ENCODE peak calls at places on chromosomes 6 and 20, in nine cellular contexts. One of them, this sample, is unnamed.
A peak's percentile ranks its signal among the peaks of the same experiment; 100 is the strongest.

GRCh38 chr20:58043122-58043865 is 185.2 kb downstream of the ANKRD60 start:
- DNase-seq in psoas muscle: no peak
- DNase-seq in sciatic nerve: no peak
- DNase-seq in brain microvascular endothelial cell: no peak
- DNase-seq in GM12892: no peak
- DNase-seq in ecto neural progenitor cell: peak; percentile 21
- DNase-seq in stimulated activated CD8-positive, alpha-beta memory T cell treated with anti-CD3 and anti-CD28 coated beads, Interleukin-12 subunit alpha, Interleukin-12 subunit beta, amount 100 ng/mL, for 1 hour: no peak
- DNase-seq in LoVo: no peak
- DNase-seq in Peyer's patch: no peak
- DNase-seq in this sample: peak; percentile 76

GRCh38 chr20:50129662-50130345 is 16.9 kb upstream of the UBE2V1 start:
- DNase-seq in psoas muscle: no peak
- DNase-seq in sciatic nerve: no peak
- DNase-seq in brain microvascular endothelial cell: no peak
- DNase-seq in GM12892: no peak
- DNase-seq in ecto neural progenitor cell: no peak
- DNase-seq in stimulated activated CD8-positive, alpha-beta memory T cell treated with anti-CD3 and anti-CD28 coated beads, Interleukin-12 subunit alpha, Interleukin-12 subunit beta, amount 100 ng/mL, for 1 hour: no peak
- DNase-seq in LoVo: no peak
- DNase-seq in Peyer's patch: no peak
- DNase-seq in this sample: no peak

GRCh38 chr6:85404497-85405174 is 45.2 kb upstream of the NT5E start:
- DNase-seq in psoas muscle: no peak
- DNase-seq in sciatic nerve: no peak
- DNase-seq in brain microvascular endothelial cell: peak; percentile 90
- DNase-seq in GM12892: no peak
- DNase-seq in ecto neural progenitor cell: no peak
- DNase-seq in stimulated activated CD8-positive, alpha-beta memory T cell treated with anti-CD3 and anti-CD28 coated beads, Interleukin-12 subunit alpha, Interleukin-12 subunit beta, amount 100 ng/mL, for 1 hour: no peak
- DNase-seq in LoVo: peak; percentile 75
- DNase-seq in Peyer's patch: no peak
- DNase-seq in this sample: no peak

GRCh38 chr20:20536240-20536933 is 168.5 kb downstream of the INSM1 start:
- DNase-seq in psoas muscle: no peak
- DNase-seq in sciatic nerve: no peak
- DNase-seq in brain microvascular endothelial cell: no peak
- DNase-seq in GM12892: no peak
- DNase-seq in ecto neural progenitor cell: no peak
- DNase-seq in stimulated activated CD8-positive, alpha-beta memory T cell treated with anti-CD3 and anti-CD28 coated beads, Interleukin-12 subunit alpha, Interleukin-12 subunit beta, amount 100 ng/mL, for 1 hour: no peak
- DNase-seq in LoVo: no peak
- DNase-seq in Peyer's patch: no peak
- DNase-seq in this sample: no peak

GRCh38 chr6:2764610-2765165 is 505 bp upstream of the WRNIP1 start:
- DNase-seq in psoas muscle: peak; percentile 40
- DNase-seq in sciatic nerve: peak; percentile 72
- DNase-seq in brain microvascular endothelial cell: peak; percentile 69
- DNase-seq in GM12892: peak; percentile 24
- DNase-seq in ecto neural progenitor cell: no peak
- DNase-seq in stimulated activated CD8-positive, alpha-beta memory T cell treated with anti-CD3 and anti-CD28 coated beads, Interleukin-12 subunit alpha, Interleukin-12 subunit beta, amount 100 ng/mL, for 1 hour: peak; percentile 50
- DNase-seq in LoVo: peak; percentile 55
- DNase-seq in Peyer's patch: peak; percentile 76
- DNase-seq in this sample: no peak

GRCh38 chr6:3340358-3340798 is 81.6 kb downstream of the PSMG4 start:
- DNase-seq in psoas muscle: no peak
- DNase-seq in sciatic nerve: no peak
- DNase-seq in brain microvascular endothelial cell: no peak
- DNase-seq in GM12892: no peak
- DNase-seq in ecto neural progenitor cell: no peak
- DNase-seq in stimulated activated CD8-positive, alpha-beta memory T cell treated with anti-CD3 and anti-CD28 coated beads, Interleukin-12 subunit alpha, Interleukin-12 subunit beta, amount 100 ng/mL, for 1 hour: no peak
- DNase-seq in LoVo: no peak
- DNase-seq in Peyer's patch: no peak
- DNase-seq in this sample: no peak

GRCh38 chr6:155436981-155437749 is 18.5 kb downstream of the NOX3 start:
- DNase-seq in psoas muscle: no peak
- DNase-seq in sciatic nerve: no peak
- DNase-seq in brain microvascular endothelial cell: peak; percentile 71
- DNase-seq in GM12892: no peak
- DNase-seq in ecto neural progenitor cell: no peak
- DNase-seq in stimulated activated CD8-positive, alpha-beta memory T cell treated with anti-CD3 and anti-CD28 coated beads, Interleukin-12 subunit alpha, Interleukin-12 subunit beta, amount 100 ng/mL, for 1 hour: no peak
- DNase-seq in LoVo: no peak
- DNase-seq in Peyer's patch: no peak
- DNase-seq in this sample: no peak

GRCh38 chr6:160428818-160429744 is 80.9 kb downstream of the SLC22A3 start:
- DNase-seq in psoas muscle: no peak
- DNase-seq in sciatic nerve: no peak
- DNase-seq in brain microvascular endothelial cell: no peak
- DNase-seq in GM12892: no peak
- DNase-seq in ecto neural progenitor cell: no peak
- DNase-seq in stimulated activated CD8-positive, alpha-beta memory T cell treated with anti-CD3 and anti-CD28 coated beads, Interleukin-12 subunit alpha, Interleukin-12 subunit beta, amount 100 ng/mL, for 1 hour: no peak
- DNase-seq in LoVo: no peak
- DNase-seq in Peyer's patch: no peak
- DNase-seq in this sample: no peak

GRCh38 chr20:22771706-22772105 is 187.3 kb upstream of the FOXA2 start:
- DNase-seq in psoas muscle: no peak
- DNase-seq in sciatic nerve: no peak
- DNase-seq in brain microvascular endothelial cell: no peak
- DNase-seq in GM12892: no peak
- DNase-seq in ecto neural progenitor cell: no peak
- DNase-seq in stimulated activated CD8-positive, alpha-beta memory T cell treated with anti-CD3 and anti-CD28 coated beads, Interleukin-12 subunit alpha, Interleukin-12 subunit beta, amount 100 ng/mL, for 1 hour: no peak
- DNase-seq in LoVo: no peak
- DNase-seq in Peyer's patch: no peak
- DNase-seq in this sample: no peak

GRCh38 chr20:22770240-22770800 is 185.9 kb upstream of the FOXA2 start:
- DNase-seq in psoas muscle: no peak
- DNase-seq in sciatic nerve: no peak
- DNase-seq in brain microvascular endothelial cell: no peak
- DNase-seq in GM12892: no peak
- DNase-seq in ecto neural progenitor cell: no peak
- DNase-seq in stimulated activated CD8-positive, alpha-beta memory T cell treated with anti-CD3 and anti-CD28 coated beads, Interleukin-12 subunit alpha, Interleukin-12 subunit beta, amount 100 ng/mL, for 1 hour: no peak
- DNase-seq in LoVo: no peak
- DNase-seq in Peyer's patch: no peak
- DNase-seq in this sample: no peak

GRCh38 chr6:63785006-63785405 is 149.4 kb downstream of the PHF3 start:
- DNase-seq in psoas muscle: no peak
- DNase-seq in sciatic nerve: no peak
- DNase-seq in brain microvascular endothelial cell: no peak
- DNase-seq in GM12892: no peak
- DNase-seq in ecto neural progenitor cell: no peak
- DNase-seq in stimulated activated CD8-positive, alpha-beta memory T cell treated with anti-CD3 and anti-CD28 coated beads, Interleukin-12 subunit alpha, Interleukin-12 subunit beta, amount 100 ng/mL, for 1 hour: no peak
- DNase-seq in LoVo: no peak
- DNase-seq in Peyer's patch: no peak
- DNase-seq in this sample: no peak

GRCh38 chr6:131843768-131844167 is 35.9 kb downstream of the ENPP1 start:
- DNase-seq in psoas muscle: no peak
- DNase-seq in sciatic nerve: no peak
- DNase-seq in brain microvascular endothelial cell: no peak
- DNase-seq in GM12892: no peak
- DNase-seq in ecto neural progenitor cell: no peak
- DNase-seq in stimulated activated CD8-positive, alpha-beta memory T cell treated with anti-CD3 and anti-CD28 coated beads, Interleukin-12 subunit alpha, Interleukin-12 subunit beta, amount 100 ng/mL, for 1 hour: no peak
- DNase-seq in LoVo: no peak
- DNase-seq in Peyer's patch: no peak
- DNase-seq in this sample: no peak

GRCh38 chr6:13695217-13695616 is 16.4 kb downstream of the RANBP9 start:
- DNase-seq in psoas muscle: no peak
- DNase-seq in sciatic nerve: no peak
- DNase-seq in brain microvascular endothelial cell: no peak
- DNase-seq in GM12892: no peak
- DNase-seq in ecto neural progenitor cell: no peak
- DNase-seq in stimulated activated CD8-positive, alpha-beta memory T cell treated with anti-CD3 and anti-CD28 coated beads, Interleukin-12 subunit alpha, Interleukin-12 subunit beta, amount 100 ng/mL, for 1 hour: no peak
- DNase-seq in LoVo: no peak
- DNase-seq in Peyer's patch: no peak
- DNase-seq in this sample: no peak

GRCh38 chr6:115783402-115784061 is 277.2 kb downstream of the FRK start:
- DNase-seq in psoas muscle: peak; percentile 7
- DNase-seq in sciatic nerve: no peak
- DNase-seq in brain microvascular endothelial cell: no peak
- DNase-seq in GM12892: no peak
- DNase-seq in ecto neural progenitor cell: no peak
- DNase-seq in stimulated activated CD8-positive, alpha-beta memory T cell treated with anti-CD3 and anti-CD28 coated beads, Interleukin-12 subunit alpha, Interleukin-12 subunit beta, amount 100 ng/mL, for 1 hour: no peak
- DNase-seq in LoVo: no peak
- DNase-seq in Peyer's patch: no peak
- DNase-seq in this sample: no peak

GRCh38 chr20:8880085-8880853 is 188.6 kb upstream of the PLCB4 start:
- DNase-seq in psoas muscle: no peak
- DNase-seq in sciatic nerve: no peak
- DNase-seq in brain microvascular endothelial cell: no peak
- DNase-seq in GM12892: no peak
- DNase-seq in ecto neural progenitor cell: no peak
- DNase-seq in stimulated activated CD8-positive, alpha-beta memory T cell treated with anti-CD3 and anti-CD28 coated beads, Interleukin-12 subunit alpha, Interleukin-12 subunit beta, amount 100 ng/mL, for 1 hour: no peak
- DNase-seq in LoVo: no peak
- DNase-seq in Peyer's patch: no peak
- DNase-seq in this sample: no peak

GRCh38 chr20:13990465-13990864 is at the start of gene SEL1L2:
- DNase-seq in psoas muscle: no peak
- DNase-seq in sciatic nerve: no peak
- DNase-seq in brain microvascular endothelial cell: no peak
- DNase-seq in GM12892: no peak
- DNase-seq in ecto neural progenitor cell: peak; percentile 73
- DNase-seq in stimulated activated CD8-positive, alpha-beta memory T cell treated with anti-CD3 and anti-CD28 coated beads, Interleukin-12 subunit alpha, Interleukin-12 subunit beta, amount 100 ng/mL, for 1 hour: no peak
- DNase-seq in LoVo: no peak
- DNase-seq in Peyer's patch: no peak
- DNase-seq in this sample: no peak

GRCh38 chr6:53496797-53497196 is 48.1 kb downstream of the GCLC start:
- DNase-seq in psoas muscle: no peak
- DNase-seq in sciatic nerve: no peak
- DNase-seq in brain microvascular endothelial cell: peak; percentile 87
- DNase-seq in GM12892: no peak
- DNase-seq in ecto neural progenitor cell: no peak
- DNase-seq in stimulated activated CD8-positive, alpha-beta memory T cell treated with anti-CD3 and anti-CD28 coated beads, Interleukin-12 subunit alpha, Interleukin-12 subunit beta, amount 100 ng/mL, for 1 hour: no peak
- DNase-seq in LoVo: no peak
- DNase-seq in Peyer's patch: no peak
- DNase-seq in this sample: no peak

GRCh38 chr20:25632940-25633790 is 9.4 kb upstream of the NANP start:
- DNase-seq in psoas muscle: no peak
- DNase-seq in sciatic nerve: no peak
- DNase-seq in brain microvascular endothelial cell: no peak
- DNase-seq in GM12892: no peak
- DNase-seq in ecto neural progenitor cell: no peak
- DNase-seq in stimulated activated CD8-positive, alpha-beta memory T cell treated with anti-CD3 and anti-CD28 coated beads, Interleukin-12 subunit alpha, Interleukin-12 subunit beta, amount 100 ng/mL, for 1 hour: no peak
- DNase-seq in LoVo: peak; percentile 8
- DNase-seq in Peyer's patch: no peak
- DNase-seq in this sample: no peak

GRCh38 chr20:3890410-3890751 is 1.2 kb downstream of the PANK2 start:
- DNase-seq in psoas muscle: no peak
- DNase-seq in sciatic nerve: no peak
- DNase-seq in brain microvascular endothelial cell: no peak
- DNase-seq in GM12892: no peak
- DNase-seq in ecto neural progenitor cell: no peak
- DNase-seq in stimulated activated CD8-positive, alpha-beta memory T cell treated with anti-CD3 and anti-CD28 coated beads, Interleukin-12 subunit alpha, Interleukin-12 subunit beta, amount 100 ng/mL, for 1 hour: no peak
- DNase-seq in LoVo: peak; percentile 11
- DNase-seq in Peyer's patch: peak; percentile 44
- DNase-seq in this sample: no peak

GRCh38 chr20:50389808-50390684 is 120.1 kb upstream of the PTPN1 start:
- DNase-seq in psoas muscle: no peak
- DNase-seq in sciatic nerve: no peak
- DNase-seq in brain microvascular endothelial cell: no peak
- DNase-seq in GM12892: no peak
- DNase-seq in ecto neural progenitor cell: no peak
- DNase-seq in stimulated activated CD8-positive, alpha-beta memory T cell treated with anti-CD3 and anti-CD28 coated beads, Interleukin-12 subunit alpha, Interleukin-12 subunit beta, amount 100 ng/mL, for 1 hour: no peak
- DNase-seq in LoVo: no peak
- DNase-seq in Peyer's patch: no peak
- DNase-seq in this sample: no peak

GRCh38 chr6:113901482-113901881 is 44.3 kb downstream of the MARCKS start:
- DNase-seq in psoas muscle: no peak
- DNase-seq in sciatic nerve: no peak
- DNase-seq in brain microvascular endothelial cell: peak; percentile 25
- DNase-seq in GM12892: no peak
- DNase-seq in ecto neural progenitor cell: no peak
- DNase-seq in stimulated activated CD8-positive, alpha-beta memory T cell treated with anti-CD3 and anti-CD28 coated beads, Interleukin-12 subunit alpha, Interleukin-12 subunit beta, amount 100 ng/mL, for 1 hour: no peak
- DNase-seq in LoVo: no peak
- DNase-seq in Peyer's patch: no peak
- DNase-seq in this sample: no peak

GRCh38 chr6:108321253-108321740 is 26.4 kb downstream of the AFG1L start:
- DNase-seq in psoas muscle: no peak
- DNase-seq in sciatic nerve: no peak
- DNase-seq in brain microvascular endothelial cell: no peak
- DNase-seq in GM12892: no peak
- DNase-seq in ecto neural progenitor cell: no peak
- DNase-seq in stimulated activated CD8-positive, alpha-beta memory T cell treated with anti-CD3 and anti-CD28 coated beads, Interleukin-12 subunit alpha, Interleukin-12 subunit beta, amount 100 ng/mL, for 1 hour: no peak
- DNase-seq in LoVo: no peak
- DNase-seq in Peyer's patch: no peak
- DNase-seq in this sample: no peak

GRCh38 chr20:24608926-24609667 is 139.7 kb downstream of the SYNDIG1 start:
- DNase-seq in psoas muscle: no peak
- DNase-seq in sciatic nerve: no peak
- DNase-seq in brain microvascular endothelial cell: no peak
- DNase-seq in GM12892: no peak
- DNase-seq in ecto neural progenitor cell: no peak
- DNase-seq in stimulated activated CD8-positive, alpha-beta memory T cell treated with anti-CD3 and anti-CD28 coated beads, Interleukin-12 subunit alpha, Interleukin-12 subunit beta, amount 100 ng/mL, for 1 hour: no peak
- DNase-seq in LoVo: no peak
- DNase-seq in Peyer's patch: no peak
- DNase-seq in this sample: peak; percentile 32

GRCh38 chr6:51098801-51099200 is 280.1 kb downstream of the TFAP2B start:
- DNase-seq in psoas muscle: no peak
- DNase-seq in sciatic nerve: no peak
- DNase-seq in brain microvascular endothelial cell: peak; percentile 7
- DNase-seq in GM12892: no peak
- DNase-seq in ecto neural progenitor cell: no peak
- DNase-seq in stimulated activated CD8-positive, alpha-beta memory T cell treated with anti-CD3 and anti-CD28 coated beads, Interleukin-12 subunit alpha, Interleukin-12 subunit beta, amount 100 ng/mL, for 1 hour: no peak
- DNase-seq in LoVo: no peak
- DNase-seq in Peyer's patch: no peak
- DNase-seq in this sample: no peak